ENCODE peak calls at places on chromosomes 3 and 15, in four cellular contexts. One of them, this sample, is unnamed.

GRCh38 chr3:62558549-62559112 is 185.3 kb upstream of the FEZF2 start:
- DNase-seq in esophagus squamous epithelium: no peak
- DNase-seq in ovary: no peak
- DNase-seq in tibial nerve: no peak
- DNase-seq in this sample: no peak

GRCh38 chr3:27141668-27142067 is 227.5 kb downstream of the NEK10 start:
- DNase-seq in tibial nerve: no peak
- DNase-seq in ovary: no peak
- DNase-seq in esophagus squamous epithelium: no peak
- DNase-seq in this sample: no peak

GRCh38 chr15:66459818-66460615 is 37.5 kb downstream of the SNAPC5 start:
- DNase-seq in tibial nerve: no peak
- DNase-seq in esophagus squamous epithelium: no peak
- DNase-seq in ovary: no peak
- DNase-seq in this sample: no peak

GRCh38 chr3:71128951-71129350 is 454.6 kb downstream of the FOXP1 start:
- DNase-seq in ovary: no peak
- DNase-seq in esophagus squamous epithelium: no peak
- DNase-seq in tibial nerve: no peak
- DNase-seq in this sample: no peak

GRCh38 chr15:101128191-101128590 is 123.7 kb downstream of the CHSY1 start:
- DNase-seq in tibial nerve: no peak
- DNase-seq in esophagus squamous epithelium: no peak
- DNase-seq in ovary: peak
- DNase-seq in this sample: no peak

GRCh38 chr3:177932750-177933660 is 603.2 kb upstream of the KCNMB2 start:
- DNase-seq in esophagus squamous epithelium: no peak
- DNase-seq in ovary: no peak
- DNase-seq in tibial nerve: no peak
- DNase-seq in this sample: no peak

GRCh38 chr3:178304758-178305157 is 231.5 kb upstream of the KCNMB2 start:
- DNase-seq in tibial nerve: no peak
- DNase-seq in esophagus squamous epithelium: no peak
- DNase-seq in ovary: no peak
- DNase-seq in this sample: no peak

GRCh38 chr15:94083467-94083991 is 147.8 kb upstream of the MCTP2 start:
- DNase-seq in esophagus squamous epithelium: no peak
- DNase-seq in tibial nerve: peak
- DNase-seq in ovary: no peak
- DNase-seq in this sample: no peak

GRCh38 chr15:69760890-69761568 is 308.4 kb downstream of the RPLP1 start:
- DNase-seq in tibial nerve: peak
- DNase-seq in esophagus squamous epithelium: no peak
- DNase-seq in ovary: peak
- DNase-seq in this sample: no peak

GRCh38 chr3:7813412-7813811 is 688.2 kb upstream of the LMCD1 start:
- DNase-seq in ovary: no peak
- DNase-seq in esophagus squamous epithelium: no peak
- DNase-seq in tibial nerve: no peak
- DNase-seq in this sample: no peak

GRCh38 chr15:96992817-96993216 is 662.3 kb downstream of the NR2F2 start:
- DNase-seq in tibial nerve: no peak
- DNase-seq in esophagus squamous epithelium: no peak
- DNase-seq in ovary: no peak
- DNase-seq in this sample: no peak

GRCh38 chr15:39783244-39783820 is 691 bp upstream of the FSIP1 start:
- DNase-seq in tibial nerve: no peak
- DNase-seq in ovary: no peak
- DNase-seq in esophagus squamous epithelium: no peak
- DNase-seq in this sample: no peak

GRCh38 chr3:40615916-40616315 is 91.2 kb downstream of the ZNF621 start:
- DNase-seq in ovary: no peak
- DNase-seq in tibial nerve: no peak
- DNase-seq in esophagus squamous epithelium: no peak
- DNase-seq in this sample: no peak

GRCh38 chr15:70319466-70319865 is 221.7 kb upstream of the TLE3 start:
- DNase-seq in esophagus squamous epithelium: peak
- DNase-seq in ovary: no peak
- DNase-seq in tibial nerve: no peak
- DNase-seq in this sample: no peak

GRCh38 chr3:32991781-32992180 is 40.3 kb downstream of the CCR4 start:
- DNase-seq in ovary: no peak
- DNase-seq in esophagus squamous epithelium: no peak
- DNase-seq in tibial nerve: no peak
- DNase-seq in this sample: no peak

GRCh38 chr15:37932522-37932921 is 1.9 kb upstream of the TMCO5A start:
- DNase-seq in esophagus squamous epithelium: no peak
- DNase-seq in tibial nerve: no peak
- DNase-seq in ovary: no peak
- DNase-seq in this sample: no peak

GRCh38 chr15:37931868-37932267 is 2.6 kb upstream of the TMCO5A start:
- DNase-seq in tibial nerve: no peak
- DNase-seq in ovary: no peak
- DNase-seq in esophagus squamous epithelium: no peak
- DNase-seq in this sample: no peak

GRCh38 chr15:37933685-37934084 is 755 bp upstream of the TMCO5A start:
- DNase-seq in esophagus squamous epithelium: no peak
- DNase-seq in tibial nerve: no peak
- DNase-seq in ovary: no peak
- DNase-seq in this sample: no peak

GRCh38 chr15:37934340-37934739 is at the start of gene TMCO5A:
- DNase-seq in esophagus squamous epithelium: no peak
- DNase-seq in tibial nerve: no peak
- DNase-seq in ovary: no peak
- DNase-seq in this sample: no peak

GRCh38 chr15:37931321-37931720 is 3.1 kb upstream of the TMCO5A start:
- DNase-seq in tibial nerve: no peak
- DNase-seq in ovary: no peak
- DNase-seq in esophagus squamous epithelium: no peak
- DNase-seq in this sample: no peak
- TF ChIP-seq POLR2A in tibial nerve: no peak
- TF ChIP-seq POLR2A in ovary: no peak
- TF ChIP-seq POLR2A in esophagus squamous epithelium: no peak
- TF ChIP-seq POLR2A in this sample: no peak

GRCh38 chr15:63501256-63502089 is 2.9 kb upstream of the USP3 start:
- DNase-seq in tibial nerve: peak
- DNase-seq in ovary: peak
- DNase-seq in esophagus squamous epithelium: no peak
- DNase-seq in this sample: peak

GRCh38 chr15:63498815-63499549 is 5.4 kb upstream of the USP3 start:
- DNase-seq in tibial nerve: no peak
- DNase-seq in ovary: no peak
- DNase-seq in esophagus squamous epithelium: no peak
- DNase-seq in this sample: no peak

GRCh38 chr15:63500265-63501250 is 3.8 kb upstream of the USP3 start:
- DNase-seq in tibial nerve: no peak
- DNase-seq in ovary: no peak
- DNase-seq in esophagus squamous epithelium: no peak
- DNase-seq in this sample: peak

GRCh38 chr15:63497642-63498100 is 6.7 kb upstream of the USP3 start:
- DNase-seq in ovary: no peak
- DNase-seq in esophagus squamous epithelium: no peak
- DNase-seq in tibial nerve: no peak
- DNase-seq in this sample: no peak

GRCh38 chr15:63499611-63500010 is 4.8 kb upstream of the USP3 start:
- DNase-seq in esophagus squamous epithelium: no peak
- DNase-seq in tibial nerve: no peak
- DNase-seq in ovary: no peak
- DNase-seq in this sample: no peak
- H3K27ac ChIP-seq in esophagus squamous epithelium: peak
- H3K27ac ChIP-seq in tibial nerve: no peak
- H3K27ac ChIP-seq in ovary: no peak
- H3K27ac ChIP-seq in this sample: peak

GRCh38 chr15:38129531-38130199 is 123.0 kb upstream of the SPRED1 start:
- DNase-seq in tibial nerve: peak
- DNase-seq in esophagus squamous epithelium: peak
- DNase-seq in ovary: peak
- DNase-seq in this sample: no peak
- H3K4me3 ChIP-seq in tibial nerve: peak
- H3K4me3 ChIP-seq in esophagus squamous epithelium: peak
- H3K4me3 ChIP-seq in ovary: peak
- H3K4me3 ChIP-seq in this sample: no peak

DNA sequence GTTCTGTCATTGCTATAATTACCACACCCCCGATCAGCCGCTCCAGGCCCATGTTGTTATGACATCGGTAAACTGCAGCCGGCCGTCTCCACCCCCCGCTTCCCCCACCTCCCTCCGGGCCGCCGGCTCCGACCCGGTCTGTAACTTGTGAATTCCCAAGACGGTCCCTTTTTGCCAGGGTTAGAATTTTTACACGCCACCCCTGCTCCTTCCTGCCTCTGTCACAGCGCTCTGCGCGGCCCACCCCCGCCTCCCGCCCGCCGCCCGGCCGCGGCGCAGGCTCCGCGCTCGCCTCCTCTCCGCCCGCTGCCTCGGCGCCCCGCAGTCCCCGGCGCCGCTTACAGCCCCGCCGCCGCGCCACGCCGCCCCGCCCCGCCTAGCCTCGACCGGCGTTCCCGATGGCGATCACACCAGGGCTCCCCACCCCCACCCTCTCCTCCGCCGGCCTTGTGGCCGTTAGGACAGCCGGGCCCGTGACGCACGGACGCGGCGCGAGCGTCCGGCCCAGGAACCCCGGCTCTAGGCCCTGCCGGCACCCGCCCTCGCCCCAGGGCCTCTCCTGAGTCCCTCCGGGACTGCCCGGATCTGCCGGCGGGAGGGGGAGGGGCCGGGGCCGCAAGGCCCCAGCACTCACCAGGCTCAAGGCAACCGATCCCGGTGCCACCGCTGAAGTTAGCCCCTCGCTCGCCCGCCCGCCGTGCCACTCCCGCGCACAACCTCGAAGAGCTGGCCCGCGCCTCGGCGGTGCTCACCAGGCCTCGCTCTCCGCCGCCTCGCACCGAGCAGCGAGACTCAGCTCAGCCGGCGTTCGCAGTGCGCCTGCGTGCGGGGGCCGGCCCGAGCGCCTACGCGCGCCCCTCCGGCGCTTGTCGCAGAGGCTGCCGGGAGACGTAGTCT is at the start of gene KPNA1:
- DNase-seq in ovary: peak
- DNase-seq in tibial nerve: peak
- DNase-seq in esophagus squamous epithelium: peak
- DNase-seq in this sample: peak
- TF ChIP-seq POLR2A in ovary: peak
- TF ChIP-seq POLR2A in tibial nerve: peak
- TF ChIP-seq POLR2A in esophagus squamous epithelium: no peak
- TF ChIP-seq POLR2A in this sample: peak

GRCh38 chr15:91022832-91023129 is 387 bp upstream of the VPS33B start:
- DNase-seq in tibial nerve: no peak
- DNase-seq in ovary: no peak
- DNase-seq in esophagus squamous epithelium: no peak
- DNase-seq in this sample: no peak
- H3K27ac ChIP-seq in tibial nerve: peak
- H3K27ac ChIP-seq in ovary: no peak
- H3K27ac ChIP-seq in esophagus squamous epithelium: peak
- H3K27ac ChIP-seq in this sample: peak

DNA sequence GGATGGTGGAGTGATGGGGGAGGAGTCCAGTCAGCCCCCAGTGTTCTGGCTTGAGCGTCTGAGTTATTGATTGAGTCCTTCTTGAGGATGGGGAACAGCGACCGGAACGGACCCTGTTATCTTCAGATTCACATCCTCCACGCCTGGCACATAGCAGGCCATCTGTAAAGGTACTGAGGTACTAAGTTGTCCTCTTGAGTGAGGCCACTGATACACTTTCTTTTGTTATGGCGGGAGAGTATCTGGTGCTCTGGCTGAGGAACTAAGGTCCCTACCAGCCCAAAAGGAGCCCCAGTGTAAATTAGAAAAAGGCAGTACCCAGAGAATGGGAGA is 16.7 kb upstream of the HRH1 start:
- DNase-seq in esophagus squamous epithelium: no peak
- DNase-seq in tibial nerve: no peak
- DNase-seq in ovary: no peak
- DNase-seq in this sample: no peak
- H3K4me3 ChIP-seq in esophagus squamous epithelium: peak
- H3K4me3 ChIP-seq in tibial nerve: no peak
- H3K4me3 ChIP-seq in ovary: no peak
- H3K4me3 ChIP-seq in this sample: no peak

GRCh38 chr15:90664650-90665287 is 52.4 kb upstream of the BLM start:
- DNase-seq in esophagus squamous epithelium: no peak
- DNase-seq in ovary: no peak
- DNase-seq in tibial nerve: peak
- DNase-seq in this sample: peak
- TF ChIP-seq POLR2A in esophagus squamous epithelium: no peak
- TF ChIP-seq POLR2A in ovary: no peak
- TF ChIP-seq POLR2A in tibial nerve: no peak
- TF ChIP-seq POLR2A in this sample: no peak

GRCh38 chr15:99279783-99280307 is 28.6 kb downstream of the LRRC28 start:
- DNase-seq in tibial nerve: no peak
- DNase-seq in esophagus squamous epithelium: no peak
- DNase-seq in ovary: no peak
- DNase-seq in this sample: no peak
- H3K27ac ChIP-seq in tibial nerve: no peak
- H3K27ac ChIP-seq in esophagus squamous epithelium: no peak
- H3K27ac ChIP-seq in ovary: no peak
- H3K27ac ChIP-seq in this sample: no peak

This sample was measured in right lobe of liver.